ENCODE peak calls at places on chromosome 3, in five cellular contexts. K is A549, N is heart left ventricle, I is pancreas, D is tibial artery. A is an unnamed sample.

GRCh38 chr3:67296039-67296892 is 298.2 kb downstream of the KBTBD8 start:
- DNase-seq in K (peak; percentile 5), D (no peak), I (no peak), N (no peak), A (no peak)

GRCh38 chr3:138463724-138464489 is 29.5 kb downstream of the ESYT3 start:
- DNase-seq in K (no peak), D (no peak), N (no peak), I (no peak), A (no peak)

GRCh38 chr3:151085227-151085888 is at the start of gene MED12L:
- DNase-seq in D (peak; percentile 73), N (peak; percentile 75), K (peak; percentile 77), I (peak; percentile 66), A (peak; percentile 12)

GRCh38 chr3:75232216-75232615 is 431.9 kb upstream of the FRG2C start:
- DNase-seq in N (no peak), I (no peak), D (no peak), K (no peak), A (no peak)

GRCh38 chr3:123688241-123688747 is 103.4 kb upstream of the HACD2 start:
- DNase-seq in D (peak; percentile 83), N (no peak), I (no peak), K (peak; percentile 59), A (no peak)

GRCh38 chr3:28677581-28677980 is 329.0 kb upstream of the AZI2 start:
- DNase-seq in K (no peak), D (no peak), N (no peak), I (no peak), A (no peak)

GRCh38 chr3:146090521-146090920 is 70.5 kb downstream of the PLOD2 start:
- DNase-seq in I (no peak), D (no peak), K (no peak), N (no peak), A (no peak)

GRCh38 chr3:175082631-175083030 is 223.5 kb downstream of the NAALADL2 start:
- DNase-seq in I (no peak), N (no peak), K (no peak), D (no peak), A (no peak)

GRCh38 chr3:120470870-120471269 is 20.1 kb upstream of the FSTL1 start:
- DNase-seq in N (peak; percentile 56), K (no peak), I (no peak), D (no peak), A (no peak)

GRCh38 chr3:120471643-120472042 is 20.9 kb upstream of the FSTL1 start:
- DNase-seq in I (no peak), K (no peak), N (no peak), D (no peak), A (no peak)

GRCh38 chr3:120473896-120474675 is 23.3 kb upstream of the FSTL1 start:
- DNase-seq in D (no peak), K (no peak), N (no peak), I (no peak), A (no peak)

GRCh38 chr3:120473389-120473788 is 22.6 kb upstream of the FSTL1 start:
- DNase-seq in I (no peak), K (no peak), N (no peak), D (no peak), A (no peak)

DNA sequence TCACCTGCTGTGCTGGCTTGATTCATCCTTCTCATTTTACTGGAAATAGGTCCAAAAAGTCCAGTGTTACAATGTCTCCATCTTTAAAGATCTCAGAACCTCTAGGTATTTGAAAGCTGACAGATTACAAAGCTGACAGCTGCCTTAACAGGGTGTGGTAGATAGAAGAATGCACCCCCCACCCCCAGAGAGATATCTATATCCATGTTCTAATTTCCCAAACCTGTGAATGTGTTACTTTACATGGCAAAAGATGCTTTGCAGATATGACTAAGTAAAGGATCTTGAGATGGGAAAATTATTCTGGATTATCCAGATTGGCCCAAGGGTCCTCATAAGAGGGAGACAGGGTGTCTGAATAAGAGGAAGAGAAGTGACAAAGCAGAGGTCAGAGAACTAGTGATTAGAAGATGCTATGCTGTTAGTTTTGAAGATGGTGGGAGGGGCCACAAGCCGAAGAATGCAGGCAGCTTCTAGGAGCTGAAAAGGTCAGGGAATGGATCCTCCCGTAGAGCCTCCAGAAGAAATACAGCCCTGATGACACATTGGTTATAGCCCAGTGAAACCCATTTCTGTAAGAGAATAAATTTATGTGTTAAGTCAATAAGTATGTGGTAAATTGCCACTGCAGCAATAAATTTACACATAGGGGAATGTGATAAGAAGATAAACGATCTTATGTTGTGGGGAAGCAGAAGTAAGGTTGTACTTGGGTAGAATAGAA is 21.5 kb upstream of the FSTL1 start:
- DNase-seq in D (no peak), K (no peak), N (no peak), I (no peak), A (no peak)
- H3K4me3 ChIP-seq in D (no peak overlapping the region), K (no peak overlapping the region), N (no peak overlapping the region), I (no peak overlapping the region), A (no peak overlapping the region)

GRCh38 chr3:112646623-112647022 is 5.7 kb upstream of the CCDC80 start:
- DNase-seq in D (no peak), N (no peak), K (peak; percentile 86), I (no peak), A (no peak)
- H3K27ac ChIP-seq in D (no peak overlapping the region), N (no peak overlapping the region), K (peak overlapping the region; percentile 99), I (no peak overlapping the region), A (no peak overlapping the region)

DNA sequence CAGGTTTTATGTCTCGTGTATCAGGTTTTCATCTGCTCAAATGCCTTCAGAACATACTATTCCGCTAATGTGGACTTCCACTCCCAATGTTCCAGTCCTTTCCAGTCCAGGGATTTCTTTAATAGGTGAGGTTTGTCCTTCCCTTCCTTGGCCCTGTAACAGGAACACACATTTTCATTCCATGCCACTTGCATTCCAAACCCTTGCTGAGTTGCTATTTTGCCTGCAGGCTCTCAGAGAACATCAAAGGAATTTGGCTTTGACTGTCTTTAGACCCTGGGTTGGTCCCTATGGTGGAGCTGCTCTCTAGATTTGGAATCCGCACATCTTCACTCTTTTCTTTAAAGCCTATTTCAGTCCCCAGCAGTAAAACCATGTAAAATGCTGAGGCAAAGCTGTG is 12.3 kb upstream of the ALCAM start:
- DNase-seq in K (no peak), I (no peak), N (no peak), D (no peak), A (no peak)
- H3K4me3 ChIP-seq in K (no peak overlapping the region), I (no peak overlapping the region), N (no peak overlapping the region), D (no peak overlapping the region), A (no peak overlapping the region)

GRCh38 chr3:116905805-116906204 is 196.2 kb downstream of the TUSC7 start:
- DNase-seq in N (no peak), D (no peak), K (no peak), I (no peak), A (no peak)
- H3K27ac ChIP-seq in N (no peak overlapping the region), D (no peak overlapping the region), K (no peak overlapping the region), I (no peak overlapping the region), A (no peak overlapping the region)

GRCh38 chr3:118912188-118912587 is 122.5 kb downstream of the IGSF11 start:
- DNase-seq in D (no peak), K (no peak), N (no peak), I (no peak), A (no peak)

GRCh38 chr3:118907909-118908308 is 126.7 kb downstream of the IGSF11 start:
- DNase-seq in N (no peak), I (no peak), D (no peak), K (no peak), A (no peak)

GRCh38 chr3:118910332-118910731 is 124.3 kb downstream of the IGSF11 start:
- DNase-seq in I (no peak), K (no peak), N (no peak), D (no peak), A (no peak)

DNA sequence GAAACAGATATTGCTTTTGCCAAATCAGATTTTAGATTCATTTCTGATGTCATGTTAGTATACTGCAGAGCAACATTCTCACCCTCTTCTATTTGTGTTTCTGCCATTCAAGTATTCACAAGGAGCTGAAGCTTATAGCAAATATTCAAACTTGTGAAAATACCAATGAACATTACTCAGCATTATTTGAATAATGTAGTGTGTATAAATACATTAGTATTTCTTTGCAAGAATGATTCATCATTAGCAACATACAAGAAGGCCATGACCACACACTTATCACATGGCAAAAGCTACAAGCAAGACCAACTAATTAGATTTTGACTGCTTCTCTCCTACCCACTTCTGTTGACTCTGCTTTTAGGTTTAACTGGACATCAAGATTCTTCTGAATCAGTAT is 124.9 kb downstream of the IGSF11 start:
- DNase-seq in D (no peak), I (no peak), N (no peak), K (peak; percentile 13), A (no peak)
- H3K4me3 ChIP-seq in D (no peak overlapping the region), I (no peak overlapping the region), N (no peak overlapping the region), K (no peak overlapping the region), A (no peak overlapping the region)

GRCh38 chr3:186107148-186108105 is 1.5 kb downstream of the ETV5 start:
- DNase-seq in N (peak; percentile 74), K (peak; percentile 63), I (peak; percentile 63), D (peak; percentile 76), A (peak; percentile 4)
- H3K27ac ChIP-seq in N (peak overlapping the region; percentile 31), K (peak overlapping the region; percentile 94), I (no peak overlapping the region), D (no peak overlapping the region), A (no peak overlapping the region)

GRCh38 chr3:42081814-42082473 is 9.2 kb upstream of the TRAK1 start:
- DNase-seq in D (no peak), K (no peak), N (no peak), I (no peak), A (no peak)

GRCh38 chr3:42080452-42080872 is 10.7 kb upstream of the TRAK1 start:
- DNase-seq in N (no peak), K (peak; percentile 57), D (no peak), I (no peak), A (peak; percentile 8)

GRCh38 chr3:42078686-42079085 is 12.5 kb upstream of the TRAK1 start:
- DNase-seq in K (no peak), N (no peak), I (no peak), D (no peak), A (no peak)

GRCh38 chr3:42077785-42078184 is 13.4 kb upstream of the TRAK1 start:
- DNase-seq in N (peak; percentile 66), K (no peak), D (no peak), I (no peak), A (no peak)

GRCh38 chr3:42079701-42080323 is 11.3 kb upstream of the TRAK1 start:
- DNase-seq in N (no peak), I (no peak), D (no peak), K (peak; percentile 31), A (no peak)
- H3K4me3 ChIP-seq in N (no peak overlapping the region), I (no peak overlapping the region), D (no peak overlapping the region), K (no peak overlapping the region), A (no peak overlapping the region)

DNA sequence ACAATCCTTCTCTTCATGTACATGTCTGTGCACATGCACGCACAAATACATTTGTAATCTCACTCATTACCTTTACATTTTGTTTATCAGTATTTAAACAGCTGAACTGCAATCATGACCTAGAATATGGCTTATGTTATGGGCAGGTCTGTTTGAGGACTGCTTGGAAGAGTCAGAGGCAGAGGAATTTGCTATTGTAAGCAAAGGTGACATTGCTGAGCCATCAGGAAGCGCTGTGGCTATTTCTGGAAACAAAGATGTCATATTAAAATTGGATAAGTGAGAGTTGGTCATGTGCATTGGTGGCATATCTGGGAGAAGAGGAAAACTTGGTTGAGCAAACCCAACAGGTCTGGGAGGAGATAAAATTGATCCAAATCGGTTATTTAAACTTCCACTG is 41.6 kb downstream of the USF3 start:
- DNase-seq in D (no peak), K (no peak), N (no peak), I (no peak), A (no peak)
- H3K27ac ChIP-seq in D (no peak overlapping the region), K (no peak overlapping the region), N (no peak overlapping the region), I (no peak overlapping the region), A (no peak overlapping the region)

DNA sequence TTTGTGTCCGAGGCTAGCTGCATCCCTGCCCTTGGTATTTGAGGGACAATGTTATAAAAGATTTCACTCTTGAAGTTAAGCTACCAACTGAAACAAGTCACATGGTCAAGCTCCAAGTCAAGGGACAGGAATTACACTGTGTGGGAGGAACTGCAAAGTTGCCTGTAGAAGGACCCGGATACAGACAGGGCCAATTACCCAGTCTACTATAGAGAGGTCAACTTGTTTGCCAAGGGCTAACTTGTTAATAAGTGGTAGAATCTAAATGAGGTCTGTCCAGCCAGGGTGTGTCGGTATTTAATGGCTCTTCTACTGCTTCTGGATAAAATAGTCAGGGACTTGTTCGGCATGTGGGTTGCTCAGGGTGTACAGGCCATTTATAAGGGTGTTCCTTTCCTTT is 55.7 kb downstream of the PTPRG start:
- DNase-seq in N (no peak), I (no peak), K (no peak), D (no peak), A (no peak)
- H3K4me3 ChIP-seq in N (no peak overlapping the region), I (no peak overlapping the region), K (no peak overlapping the region), D (no peak overlapping the region), A (no peak overlapping the region)

A was measured in effector memory CD4-positive, alpha-beta T cell.